ENCODE peak calls at places on chromosome 21, in eight cellular contexts. One of them, this sample, is unnamed.

GRCh38 chr21:38741092-38741975 is 64.4 kb upstream of the ETS2 start:
- DNase-seq in psoas muscle: no peak
- DNase-seq in ovary: no peak
- DNase-seq in mesothelial cell of epicardium: no peak
- DNase-seq in cardiac fibroblast: no peak
- DNase-seq in Peyer's patch: no peak
- DNase-seq in fibroblast of mammary gland: no peak
- DNase-seq in lower leg skin: peak
- DNase-seq in this sample: no peak

GRCh38 chr21:38289697-38290096 is 32.9 kb downstream of the KCNJ15 start:
- DNase-seq in psoas muscle: no peak
- DNase-seq in ovary: no peak
- DNase-seq in mesothelial cell of epicardium: no peak
- DNase-seq in cardiac fibroblast: peak
- DNase-seq in Peyer's patch: no peak
- DNase-seq in fibroblast of mammary gland: peak
- DNase-seq in lower leg skin: no peak
- DNase-seq in this sample: no peak

GRCh38 chr21:26148071-26148470 is 22.5 kb downstream of the APP start:
- DNase-seq in psoas muscle: no peak
- DNase-seq in ovary: no peak
- DNase-seq in mesothelial cell of epicardium: no peak
- DNase-seq in cardiac fibroblast: peak
- DNase-seq in Peyer's patch: no peak
- DNase-seq in fibroblast of mammary gland: no peak
- DNase-seq in lower leg skin: no peak
- DNase-seq in this sample: no peak

GRCh38 chr21:26845066-26845749 is at the start of gene ADAMTS1:
- DNase-seq in psoas muscle: peak
- DNase-seq in ovary: peak
- DNase-seq in mesothelial cell of epicardium: peak
- DNase-seq in cardiac fibroblast: peak
- DNase-seq in Peyer's patch: peak
- DNase-seq in fibroblast of mammary gland: peak
- DNase-seq in lower leg skin: peak
- DNase-seq in this sample: no peak

GRCh38 chr21:32143222-32143939 is 135.5 kb downstream of the MIS18A start:
- DNase-seq in psoas muscle: peak
- DNase-seq in ovary: peak
- DNase-seq in mesothelial cell of epicardium: peak
- DNase-seq in cardiac fibroblast: no peak
- DNase-seq in Peyer's patch: no peak
- DNase-seq in fibroblast of mammary gland: peak
- DNase-seq in lower leg skin: no peak
- DNase-seq in this sample: no peak

GRCh38 chr21:15667010-15667409 is 62.8 kb upstream of the USP25 start:
- DNase-seq in psoas muscle: no peak
- DNase-seq in ovary: no peak
- DNase-seq in mesothelial cell of epicardium: no peak
- DNase-seq in cardiac fibroblast: peak
- DNase-seq in Peyer's patch: no peak
- DNase-seq in fibroblast of mammary gland: peak
- DNase-seq in lower leg skin: no peak
- DNase-seq in this sample: no peak

GRCh38 chr21:45971487-45972352 is 9.8 kb upstream of the COL6A1 start:
- DNase-seq in psoas muscle: peak
- DNase-seq in ovary: no peak
- DNase-seq in mesothelial cell of epicardium: peak
- DNase-seq in cardiac fibroblast: peak
- DNase-seq in Peyer's patch: peak
- DNase-seq in fibroblast of mammary gland: peak
- DNase-seq in lower leg skin: peak
- DNase-seq in this sample: no peak

GRCh38 chr21:46191257-46191685 is 7.0 kb upstream of the SPATC1L start:
- DNase-seq in psoas muscle: peak
- DNase-seq in ovary: no peak
- DNase-seq in mesothelial cell of epicardium: peak
- DNase-seq in cardiac fibroblast: peak
- DNase-seq in Peyer's patch: no peak
- DNase-seq in fibroblast of mammary gland: peak
- DNase-seq in lower leg skin: peak
- DNase-seq in this sample: no peak

GRCh38 chr21:27807596-27807995 is 840.7 kb upstream of the ADAMTS5 start:
- DNase-seq in psoas muscle: no peak
- DNase-seq in ovary: no peak
- DNase-seq in mesothelial cell of epicardium: no peak
- DNase-seq in cardiac fibroblast: no peak
- DNase-seq in Peyer's patch: no peak
- DNase-seq in fibroblast of mammary gland: no peak
- DNase-seq in lower leg skin: no peak
- DNase-seq in this sample: no peak

GRCh38 chr21:26966360-26966977 is 419 bp downstream of the ADAMTS5 start:
- DNase-seq in psoas muscle: peak
- DNase-seq in ovary: no peak
- DNase-seq in mesothelial cell of epicardium: peak
- DNase-seq in cardiac fibroblast: peak
- DNase-seq in Peyer's patch: no peak
- DNase-seq in fibroblast of mammary gland: peak
- DNase-seq in lower leg skin: no peak
- DNase-seq in this sample: no peak

GRCh38 chr21:14215971-14216621 is at the start of gene RBM11:
- DNase-seq in psoas muscle: peak
- DNase-seq in ovary: peak
- DNase-seq in mesothelial cell of epicardium: peak
- DNase-seq in cardiac fibroblast: peak
- DNase-seq in Peyer's patch: peak
- DNase-seq in fibroblast of mammary gland: peak
- DNase-seq in lower leg skin: peak
- DNase-seq in this sample: peak

GRCh38 chr21:35179990-35180557 is 131.0 kb upstream of the RUNX1 start:
- DNase-seq in psoas muscle: no peak
- DNase-seq in ovary: no peak
- DNase-seq in mesothelial cell of epicardium: no peak
- DNase-seq in cardiac fibroblast: peak
- DNase-seq in Peyer's patch: no peak
- DNase-seq in fibroblast of mammary gland: peak
- DNase-seq in lower leg skin: no peak
- DNase-seq in this sample: no peak

GRCh38 chr21:45889961-45890360 is 91.6 kb upstream of the COL6A1 start:
- DNase-seq in psoas muscle: peak
- DNase-seq in ovary: no peak
- DNase-seq in mesothelial cell of epicardium: no peak
- DNase-seq in cardiac fibroblast: no peak
- DNase-seq in Peyer's patch: no peak
- DNase-seq in fibroblast of mammary gland: no peak
- DNase-seq in lower leg skin: no peak
- DNase-seq in this sample: no peak

GRCh38 chr21:39633043-39633442 is 20.3 kb downstream of the B3GALT5 start:
- DNase-seq in psoas muscle: no peak
- DNase-seq in ovary: no peak
- DNase-seq in mesothelial cell of epicardium: no peak
- DNase-seq in cardiac fibroblast: no peak
- DNase-seq in Peyer's patch: no peak
- DNase-seq in fibroblast of mammary gland: peak
- DNase-seq in lower leg skin: no peak
- DNase-seq in this sample: no peak

GRCh38 chr21:33308586-33309490 is 15.9 kb upstream of the IFNAR1 start:
- DNase-seq in psoas muscle: no peak
- DNase-seq in ovary: no peak
- DNase-seq in mesothelial cell of epicardium: no peak
- DNase-seq in cardiac fibroblast: peak
- DNase-seq in Peyer's patch: no peak
- DNase-seq in fibroblast of mammary gland: peak
- DNase-seq in lower leg skin: peak
- DNase-seq in this sample: peak
- TF ChIP-seq CTCF in psoas muscle: no peak
- TF ChIP-seq CTCF in ovary: no peak
- TF ChIP-seq CTCF in mesothelial cell of epicardium: no peak
- TF ChIP-seq CTCF in cardiac fibroblast: no peak
- TF ChIP-seq CTCF in Peyer's patch: no peak
- TF ChIP-seq CTCF in fibroblast of mammary gland: no peak
- TF ChIP-seq CTCF in lower leg skin: no peak
- TF ChIP-seq CTCF in this sample: no peak

GRCh38 chr21:36926989-36927695 is 39.3 kb downstream of the HLCS start:
- DNase-seq in psoas muscle: no peak
- DNase-seq in ovary: no peak
- DNase-seq in mesothelial cell of epicardium: no peak
- DNase-seq in cardiac fibroblast: no peak
- DNase-seq in Peyer's patch: no peak
- DNase-seq in fibroblast of mammary gland: no peak
- DNase-seq in lower leg skin: peak
- DNase-seq in this sample: no peak

GRCh38 chr21:36927718-36928117 is 38.8 kb downstream of the HLCS start:
- DNase-seq in psoas muscle: peak
- DNase-seq in ovary: peak
- DNase-seq in mesothelial cell of epicardium: peak
- DNase-seq in cardiac fibroblast: peak
- DNase-seq in Peyer's patch: peak
- DNase-seq in fibroblast of mammary gland: peak
- DNase-seq in lower leg skin: peak
- DNase-seq in this sample: peak

GRCh38 chr21:36928960-36929359 is 37.5 kb downstream of the HLCS start:
- DNase-seq in psoas muscle: no peak
- DNase-seq in ovary: no peak
- DNase-seq in mesothelial cell of epicardium: no peak
- DNase-seq in cardiac fibroblast: no peak
- DNase-seq in Peyer's patch: no peak
- DNase-seq in fibroblast of mammary gland: no peak
- DNase-seq in lower leg skin: peak
- DNase-seq in this sample: no peak

GRCh38 chr21:36932417-36932816 is 34.1 kb downstream of the HLCS start:
- DNase-seq in psoas muscle: no peak
- DNase-seq in ovary: no peak
- DNase-seq in mesothelial cell of epicardium: no peak
- DNase-seq in cardiac fibroblast: no peak
- DNase-seq in Peyer's patch: no peak
- DNase-seq in fibroblast of mammary gland: no peak
- DNase-seq in lower leg skin: peak
- DNase-seq in this sample: no peak

DNA sequence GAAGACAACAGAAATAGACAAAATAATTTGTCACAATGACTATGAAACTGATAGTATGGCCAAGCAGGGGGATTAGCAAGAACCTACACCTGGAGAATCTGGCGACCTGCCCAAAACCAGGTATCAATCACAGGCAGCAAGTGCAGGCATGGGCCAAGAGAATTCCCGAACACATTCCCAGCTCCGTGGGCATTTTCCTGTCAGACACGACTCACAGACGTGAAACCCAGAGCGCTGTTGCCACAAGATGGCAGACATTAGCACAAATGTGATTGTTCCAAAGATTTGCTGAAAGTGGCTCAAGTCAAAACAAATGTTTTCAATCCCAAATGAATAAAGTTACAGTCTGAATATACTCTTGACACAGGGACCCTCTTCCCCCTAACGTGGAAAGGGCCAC is 36.8 kb downstream of the HLCS start:
- DNase-seq in psoas muscle: no peak
- DNase-seq in ovary: no peak
- DNase-seq in mesothelial cell of epicardium: no peak
- DNase-seq in cardiac fibroblast: peak
- DNase-seq in Peyer's patch: no peak
- DNase-seq in fibroblast of mammary gland: peak
- DNase-seq in lower leg skin: peak
- DNase-seq in this sample: no peak
- TF ChIP-seq CTCF in psoas muscle: peak
- TF ChIP-seq CTCF in ovary: no peak
- TF ChIP-seq CTCF in mesothelial cell of epicardium: no peak
- TF ChIP-seq CTCF in cardiac fibroblast: no peak
- TF ChIP-seq CTCF in Peyer's patch: no peak
- TF ChIP-seq CTCF in fibroblast of mammary gland: peak
- TF ChIP-seq CTCF in lower leg skin: no peak
- TF ChIP-seq CTCF in this sample: no peak

DNA sequence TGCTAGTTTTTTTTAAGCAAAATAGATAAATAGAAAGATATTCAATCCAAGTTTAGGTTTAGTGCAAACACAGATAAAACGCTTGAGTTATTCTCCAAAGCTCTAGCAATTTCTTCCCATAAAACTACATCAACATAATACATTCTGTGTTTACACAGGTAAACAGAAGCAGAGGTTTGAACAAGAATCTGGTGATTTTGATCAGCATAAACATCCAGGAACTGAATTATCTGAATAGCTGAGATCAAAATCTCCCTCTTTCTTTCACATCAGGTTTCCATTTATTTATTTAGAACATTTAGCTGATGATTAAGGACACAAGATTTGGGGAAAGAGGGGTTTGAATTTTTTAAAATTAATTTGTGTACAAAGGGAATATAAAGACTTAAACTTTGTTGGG is 1564.6 kb downstream of the MRPL39 start:
- DNase-seq in psoas muscle: no peak
- DNase-seq in ovary: no peak
- DNase-seq in mesothelial cell of epicardium: no peak
- DNase-seq in cardiac fibroblast: no peak
- DNase-seq in Peyer's patch: no peak
- DNase-seq in fibroblast of mammary gland: no peak
- DNase-seq in lower leg skin: no peak
- DNase-seq in this sample: no peak
- TF ChIP-seq CTCF in psoas muscle: no peak
- TF ChIP-seq CTCF in ovary: no peak
- TF ChIP-seq CTCF in mesothelial cell of epicardium: no peak
- TF ChIP-seq CTCF in cardiac fibroblast: no peak
- TF ChIP-seq CTCF in Peyer's patch: no peak
- TF ChIP-seq CTCF in fibroblast of mammary gland: no peak
- TF ChIP-seq CTCF in lower leg skin: no peak
- TF ChIP-seq CTCF in this sample: no peak

GRCh38 chr21:17231771-17232170 is 281.1 kb upstream of the CXADR start:
- DNase-seq in psoas muscle: no peak
- DNase-seq in ovary: no peak
- DNase-seq in mesothelial cell of epicardium: no peak
- DNase-seq in cardiac fibroblast: peak
- DNase-seq in Peyer's patch: no peak
- DNase-seq in fibroblast of mammary gland: peak
- DNase-seq in lower leg skin: no peak
- DNase-seq in this sample: no peak

DNA sequence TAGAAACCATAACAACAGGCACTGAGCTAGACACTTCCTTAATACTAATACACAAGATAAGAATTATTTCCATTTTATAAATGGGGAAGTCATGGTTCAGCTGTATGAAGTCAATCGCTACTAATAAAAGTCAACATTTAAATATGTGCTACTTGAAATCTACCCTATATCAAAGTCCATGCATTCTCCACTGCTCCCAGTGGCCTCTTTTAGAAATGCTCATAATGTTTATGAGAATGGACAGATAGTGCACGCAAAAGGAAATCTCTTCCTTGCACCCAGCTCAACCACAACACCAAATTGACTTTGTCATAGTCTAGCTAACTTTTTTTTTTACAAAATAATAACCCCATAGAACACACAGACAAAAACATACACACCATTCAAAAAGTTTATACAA is 281.7 kb upstream of the CXADR start:
- DNase-seq in psoas muscle: no peak
- DNase-seq in ovary: no peak
- DNase-seq in mesothelial cell of epicardium: no peak
- DNase-seq in cardiac fibroblast: no peak
- DNase-seq in Peyer's patch: no peak
- DNase-seq in fibroblast of mammary gland: no peak
- DNase-seq in lower leg skin: no peak
- DNase-seq in this sample: no peak
- TF ChIP-seq CTCF in psoas muscle: no peak
- TF ChIP-seq CTCF in ovary: no peak
- TF ChIP-seq CTCF in mesothelial cell of epicardium: no peak
- TF ChIP-seq CTCF in cardiac fibroblast: no peak
- TF ChIP-seq CTCF in Peyer's patch: no peak
- TF ChIP-seq CTCF in fibroblast of mammary gland: peak
- TF ChIP-seq CTCF in lower leg skin: no peak
- TF ChIP-seq CTCF in this sample: no peak

GRCh38 chr21:44875341-44875740 is 1.9 kb upstream of the PTTG1IP start:
- DNase-seq in psoas muscle: no peak
- DNase-seq in ovary: no peak
- DNase-seq in mesothelial cell of epicardium: no peak
- DNase-seq in cardiac fibroblast: peak
- DNase-seq in Peyer's patch: no peak
- DNase-seq in fibroblast of mammary gland: peak
- DNase-seq in lower leg skin: no peak
- DNase-seq in this sample: no peak
- TF ChIP-seq CTCF in psoas muscle: no peak
- TF ChIP-seq CTCF in ovary: no peak
- TF ChIP-seq CTCF in mesothelial cell of epicardium: no peak
- TF ChIP-seq CTCF in cardiac fibroblast: no peak
- TF ChIP-seq CTCF in Peyer's patch: no peak
- TF ChIP-seq CTCF in fibroblast of mammary gland: peak
- TF ChIP-seq CTCF in lower leg skin: no peak
- TF ChIP-seq CTCF in this sample: peak